ENCODE peak calls at places on chromosomes 7 and 10, in seven cellular contexts. One of them, this sample, is unnamed.

GRCh38 chr7:148031816-148032215 is 558.8 kb upstream of the C7orf33 start:
- DNase-seq in stimulated activated CD8-positive, alpha-beta memory T cell treated with anti-CD3 and anti-CD28 coated beads, Interleukin-15, amount 100 ng/mL, for 24 hours: no peak
- DNase-seq in T-helper 2 cell: no peak
- DNase-seq in Peyer's patch: no peak
- DNase-seq in H4: no peak
- DNase-seq in substantia nigra: no peak
- DNase-seq in naive thymus-derived CD8-positive, alpha-beta T cell: no peak
- DNase-seq in this sample: no peak

GRCh38 chr10:73623056-73623455 is 18.2 kb downstream of the MYOZ1 start:
- DNase-seq in Peyer's patch: no peak
- DNase-seq in T-helper 2 cell: no peak
- DNase-seq in substantia nigra: no peak
- DNase-seq in naive thymus-derived CD8-positive, alpha-beta T cell: no peak
- DNase-seq in H4: no peak
- DNase-seq in stimulated activated CD8-positive, alpha-beta memory T cell treated with anti-CD3 and anti-CD28 coated beads, Interleukin-15, amount 100 ng/mL, for 24 hours: no peak
- DNase-seq in this sample: no peak

GRCh38 chr7:114825423-114825951 is 96.4 kb upstream of the MDFIC start:
- DNase-seq in H4: no peak
- DNase-seq in substantia nigra: no peak
- DNase-seq in Peyer's patch: no peak
- DNase-seq in naive thymus-derived CD8-positive, alpha-beta T cell: no peak
- DNase-seq in T-helper 2 cell: peak
- DNase-seq in stimulated activated CD8-positive, alpha-beta memory T cell treated with anti-CD3 and anti-CD28 coated beads, Interleukin-15, amount 100 ng/mL, for 24 hours: no peak
- DNase-seq in this sample: no peak

GRCh38 chr7:36372156-36372555 is 17.5 kb upstream of the ANLN start:
- DNase-seq in T-helper 2 cell: no peak
- DNase-seq in naive thymus-derived CD8-positive, alpha-beta T cell: no peak
- DNase-seq in substantia nigra: no peak
- DNase-seq in H4: no peak
- DNase-seq in stimulated activated CD8-positive, alpha-beta memory T cell treated with anti-CD3 and anti-CD28 coated beads, Interleukin-15, amount 100 ng/mL, for 24 hours: no peak
- DNase-seq in Peyer's patch: no peak
- DNase-seq in this sample: no peak

GRCh38 chr7:134246347-134246746 is 70.4 kb downstream of the SLC35B4 start:
- DNase-seq in stimulated activated CD8-positive, alpha-beta memory T cell treated with anti-CD3 and anti-CD28 coated beads, Interleukin-15, amount 100 ng/mL, for 24 hours: no peak
- DNase-seq in T-helper 2 cell: no peak
- DNase-seq in naive thymus-derived CD8-positive, alpha-beta T cell: no peak
- DNase-seq in H4: no peak
- DNase-seq in substantia nigra: no peak
- DNase-seq in Peyer's patch: no peak
- DNase-seq in this sample: no peak

GRCh38 chr7:105304040-105304895 is 84.5 kb downstream of the SRPK2 start:
- DNase-seq in substantia nigra: no peak
- DNase-seq in naive thymus-derived CD8-positive, alpha-beta T cell: no peak
- DNase-seq in stimulated activated CD8-positive, alpha-beta memory T cell treated with anti-CD3 and anti-CD28 coated beads, Interleukin-15, amount 100 ng/mL, for 24 hours: no peak
- DNase-seq in T-helper 2 cell: no peak
- DNase-seq in H4: peak
- DNase-seq in Peyer's patch: no peak
- DNase-seq in this sample: peak

GRCh38 chr10:22505923-22506685 is 160.8 kb downstream of the SPAG6 start:
- DNase-seq in naive thymus-derived CD8-positive, alpha-beta T cell: peak
- DNase-seq in T-helper 2 cell: no peak
- DNase-seq in substantia nigra: no peak
- DNase-seq in Peyer's patch: peak
- DNase-seq in H4: no peak
- DNase-seq in stimulated activated CD8-positive, alpha-beta memory T cell treated with anti-CD3 and anti-CD28 coated beads, Interleukin-15, amount 100 ng/mL, for 24 hours: peak
- DNase-seq in this sample: no peak

GRCh38 chr10:15433850-15434537 is 62.9 kb upstream of the FAM171A1 start:
- DNase-seq in naive thymus-derived CD8-positive, alpha-beta T cell: peak
- DNase-seq in H4: peak
- DNase-seq in stimulated activated CD8-positive, alpha-beta memory T cell treated with anti-CD3 and anti-CD28 coated beads, Interleukin-15, amount 100 ng/mL, for 24 hours: no peak
- DNase-seq in Peyer's patch: no peak
- DNase-seq in T-helper 2 cell: no peak
- DNase-seq in substantia nigra: no peak
- DNase-seq in this sample: peak

GRCh38 chr7:44676776-44677175 is 70.3 kb downstream of the OGDH start:
- DNase-seq in T-helper 2 cell: no peak
- DNase-seq in substantia nigra: no peak
- DNase-seq in Peyer's patch: no peak
- DNase-seq in H4: no peak
- DNase-seq in naive thymus-derived CD8-positive, alpha-beta T cell: no peak
- DNase-seq in stimulated activated CD8-positive, alpha-beta memory T cell treated with anti-CD3 and anti-CD28 coated beads, Interleukin-15, amount 100 ng/mL, for 24 hours: no peak
- DNase-seq in this sample: no peak

GRCh38 chr7:99694201-99694911 is 14.6 kb upstream of the CYP3A5 start:
- DNase-seq in substantia nigra: no peak
- DNase-seq in Peyer's patch: no peak
- DNase-seq in naive thymus-derived CD8-positive, alpha-beta T cell: no peak
- DNase-seq in H4: no peak
- DNase-seq in T-helper 2 cell: no peak
- DNase-seq in stimulated activated CD8-positive, alpha-beta memory T cell treated with anti-CD3 and anti-CD28 coated beads, Interleukin-15, amount 100 ng/mL, for 24 hours: no peak
- DNase-seq in this sample: no peak

GRCh38 chr10:52645435-52645776 is 127.2 kb downstream of the MBL2 start:
- DNase-seq in H4: no peak
- DNase-seq in stimulated activated CD8-positive, alpha-beta memory T cell treated with anti-CD3 and anti-CD28 coated beads, Interleukin-15, amount 100 ng/mL, for 24 hours: no peak
- DNase-seq in naive thymus-derived CD8-positive, alpha-beta T cell: no peak
- DNase-seq in T-helper 2 cell: no peak
- DNase-seq in substantia nigra: no peak
- DNase-seq in Peyer's patch: no peak
- DNase-seq in this sample: no peak

GRCh38 chr7:21542891-21543527 is at the start of gene DNAH11:
- DNase-seq in H4: no peak
- DNase-seq in T-helper 2 cell: no peak
- DNase-seq in substantia nigra: no peak
- DNase-seq in stimulated activated CD8-positive, alpha-beta memory T cell treated with anti-CD3 and anti-CD28 coated beads, Interleukin-15, amount 100 ng/mL, for 24 hours: no peak
- DNase-seq in Peyer's patch: peak
- DNase-seq in naive thymus-derived CD8-positive, alpha-beta T cell: no peak
- DNase-seq in this sample: peak

GRCh38 chr7:50371551-50372021 is 67.1 kb downstream of the IKZF1 start:
- DNase-seq in Peyer's patch: no peak
- DNase-seq in naive thymus-derived CD8-positive, alpha-beta T cell: no peak
- DNase-seq in H4: no peak
- DNase-seq in T-helper 2 cell: no peak
- DNase-seq in substantia nigra: no peak
- DNase-seq in stimulated activated CD8-positive, alpha-beta memory T cell treated with anti-CD3 and anti-CD28 coated beads, Interleukin-15, amount 100 ng/mL, for 24 hours: no peak
- DNase-seq in this sample: no peak

GRCh38 chr7:134648456-134648855 is 1.8 kb downstream of the BPGM start:
- DNase-seq in H4: no peak
- DNase-seq in stimulated activated CD8-positive, alpha-beta memory T cell treated with anti-CD3 and anti-CD28 coated beads, Interleukin-15, amount 100 ng/mL, for 24 hours: no peak
- DNase-seq in Peyer's patch: no peak
- DNase-seq in substantia nigra: no peak
- DNase-seq in T-helper 2 cell: no peak
- DNase-seq in naive thymus-derived CD8-positive, alpha-beta T cell: no peak
- DNase-seq in this sample: no peak

GRCh38 chr7:107506683-107507339 is 37.0 kb downstream of the GPR22 start:
- DNase-seq in stimulated activated CD8-positive, alpha-beta memory T cell treated with anti-CD3 and anti-CD28 coated beads, Interleukin-15, amount 100 ng/mL, for 24 hours: no peak
- DNase-seq in T-helper 2 cell: no peak
- DNase-seq in H4: peak
- DNase-seq in substantia nigra: no peak
- DNase-seq in Peyer's patch: peak
- DNase-seq in naive thymus-derived CD8-positive, alpha-beta T cell: no peak
- DNase-seq in this sample: no peak

GRCh38 chr10:66654861-66655260 is 271.0 kb upstream of the LRRTM3 start:
- DNase-seq in H4: no peak
- DNase-seq in naive thymus-derived CD8-positive, alpha-beta T cell: no peak
- DNase-seq in stimulated activated CD8-positive, alpha-beta memory T cell treated with anti-CD3 and anti-CD28 coated beads, Interleukin-15, amount 100 ng/mL, for 24 hours: no peak
- DNase-seq in T-helper 2 cell: no peak
- DNase-seq in substantia nigra: no peak
- DNase-seq in Peyer's patch: no peak
- DNase-seq in this sample: no peak

GRCh38 chr7:129095258-129095657 is 40.3 kb upstream of the TNPO3 start:
- DNase-seq in Peyer's patch: no peak
- DNase-seq in H4: no peak
- DNase-seq in substantia nigra: no peak
- DNase-seq in T-helper 2 cell: no peak
- DNase-seq in stimulated activated CD8-positive, alpha-beta memory T cell treated with anti-CD3 and anti-CD28 coated beads, Interleukin-15, amount 100 ng/mL, for 24 hours: no peak
- DNase-seq in naive thymus-derived CD8-positive, alpha-beta T cell: peak
- DNase-seq in this sample: no peak

GRCh38 chr7:83457022-83457892 is 191.7 kb downstream of the SEMA3E start:
- DNase-seq in T-helper 2 cell: no peak
- DNase-seq in substantia nigra: no peak
- DNase-seq in naive thymus-derived CD8-positive, alpha-beta T cell: no peak
- DNase-seq in stimulated activated CD8-positive, alpha-beta memory T cell treated with anti-CD3 and anti-CD28 coated beads, Interleukin-15, amount 100 ng/mL, for 24 hours: no peak
- DNase-seq in Peyer's patch: no peak
- DNase-seq in H4: no peak
- DNase-seq in this sample: peak

GRCh38 chr10:16915308-16915707 is 98.1 kb upstream of the RSU1 start:
- DNase-seq in H4: no peak
- DNase-seq in naive thymus-derived CD8-positive, alpha-beta T cell: no peak
- DNase-seq in stimulated activated CD8-positive, alpha-beta memory T cell treated with anti-CD3 and anti-CD28 coated beads, Interleukin-15, amount 100 ng/mL, for 24 hours: no peak
- DNase-seq in Peyer's patch: no peak
- DNase-seq in T-helper 2 cell: no peak
- DNase-seq in substantia nigra: no peak
- DNase-seq in this sample: no peak

GRCh38 chr10:94097656-94098055 is 103.9 kb downstream of the PLCE1 start:
- DNase-seq in T-helper 2 cell: no peak
- DNase-seq in stimulated activated CD8-positive, alpha-beta memory T cell treated with anti-CD3 and anti-CD28 coated beads, Interleukin-15, amount 100 ng/mL, for 24 hours: no peak
- DNase-seq in naive thymus-derived CD8-positive, alpha-beta T cell: no peak
- DNase-seq in substantia nigra: no peak
- DNase-seq in Peyer's patch: no peak
- DNase-seq in H4: no peak
- DNase-seq in this sample: no peak

GRCh38 chr10:55091691-55092328 is 290.8 kb upstream of the PCDH15 start:
- DNase-seq in substantia nigra: no peak
- DNase-seq in Peyer's patch: no peak
- DNase-seq in naive thymus-derived CD8-positive, alpha-beta T cell: no peak
- DNase-seq in T-helper 2 cell: no peak
- DNase-seq in H4: peak
- DNase-seq in stimulated activated CD8-positive, alpha-beta memory T cell treated with anti-CD3 and anti-CD28 coated beads, Interleukin-15, amount 100 ng/mL, for 24 hours: no peak
- DNase-seq in this sample: no peak

GRCh38 chr10:78802866-78803265 is 265.9 kb upstream of the ZMIZ1 start:
- DNase-seq in T-helper 2 cell: no peak
- DNase-seq in stimulated activated CD8-positive, alpha-beta memory T cell treated with anti-CD3 and anti-CD28 coated beads, Interleukin-15, amount 100 ng/mL, for 24 hours: no peak
- DNase-seq in substantia nigra: no peak
- DNase-seq in Peyer's patch: no peak
- DNase-seq in naive thymus-derived CD8-positive, alpha-beta T cell: no peak
- DNase-seq in H4: peak
- DNase-seq in this sample: peak

GRCh38 chr10:24969732-24970330 is 17.4 kb upstream of the PRTFDC1 start:
- DNase-seq in Peyer's patch: no peak
- DNase-seq in stimulated activated CD8-positive, alpha-beta memory T cell treated with anti-CD3 and anti-CD28 coated beads, Interleukin-15, amount 100 ng/mL, for 24 hours: no peak
- DNase-seq in T-helper 2 cell: no peak
- DNase-seq in substantia nigra: no peak
- DNase-seq in naive thymus-derived CD8-positive, alpha-beta T cell: no peak
- DNase-seq in H4: no peak
- DNase-seq in this sample: no peak

GRCh38 chr7:138542183-138542582 is 82.1 kb downstream of the TRIM24 start:
- DNase-seq in substantia nigra: no peak
- DNase-seq in naive thymus-derived CD8-positive, alpha-beta T cell: no peak
- DNase-seq in H4: no peak
- DNase-seq in T-helper 2 cell: no peak
- DNase-seq in Peyer's patch: no peak
- DNase-seq in stimulated activated CD8-positive, alpha-beta memory T cell treated with anti-CD3 and anti-CD28 coated beads, Interleukin-15, amount 100 ng/mL, for 24 hours: no peak
- DNase-seq in this sample: no peak

GRCh38 chr10:71744897-71745658 is 25.5 kb upstream of the C10orf105 start:
- DNase-seq in naive thymus-derived CD8-positive, alpha-beta T cell: no peak
- DNase-seq in Peyer's patch: no peak
- DNase-seq in T-helper 2 cell: no peak
- DNase-seq in stimulated activated CD8-positive, alpha-beta memory T cell treated with anti-CD3 and anti-CD28 coated beads, Interleukin-15, amount 100 ng/mL, for 24 hours: no peak
- DNase-seq in H4: no peak
- DNase-seq in substantia nigra: no peak
- DNase-seq in this sample: no peak

GRCh38 chr7:148915211-148915610 is 31.1 kb upstream of the EZH2 start:
- DNase-seq in naive thymus-derived CD8-positive, alpha-beta T cell: no peak
- DNase-seq in stimulated activated CD8-positive, alpha-beta memory T cell treated with anti-CD3 and anti-CD28 coated beads, Interleukin-15, amount 100 ng/mL, for 24 hours: no peak
- DNase-seq in H4: no peak
- DNase-seq in T-helper 2 cell: no peak
- DNase-seq in substantia nigra: no peak
- DNase-seq in Peyer's patch: no peak
- DNase-seq in this sample: no peak

GRCh38 chr7:109309790-109310189 is 740.1 kb downstream of the DNAJB9 start:
- DNase-seq in stimulated activated CD8-positive, alpha-beta memory T cell treated with anti-CD3 and anti-CD28 coated beads, Interleukin-15, amount 100 ng/mL, for 24 hours: no peak
- DNase-seq in T-helper 2 cell: no peak
- DNase-seq in naive thymus-derived CD8-positive, alpha-beta T cell: no peak
- DNase-seq in H4: no peak
- DNase-seq in substantia nigra: no peak
- DNase-seq in Peyer's patch: no peak
- DNase-seq in this sample: no peak

GRCh38 chr10:104328916-104329710 is 9.2 kb downstream of the ITPRIP start:
- DNase-seq in H4: peak
- DNase-seq in T-helper 2 cell: peak
- DNase-seq in naive thymus-derived CD8-positive, alpha-beta T cell: peak
- DNase-seq in stimulated activated CD8-positive, alpha-beta memory T cell treated with anti-CD3 and anti-CD28 coated beads, Interleukin-15, amount 100 ng/mL, for 24 hours: no peak
- DNase-seq in substantia nigra: no peak
- DNase-seq in Peyer's patch: no peak
- DNase-seq in this sample: peak